ENCODE peak calls at places on chromosomes 6 and 20, in seven cellular contexts. M, B, R, N, T, J and D are unnamed samples.

GRCh38 chr6:144296973-144297372 is 11.8 kb downstream of the UTRN start:
- DNase-seq in M (no peak), B (no peak), R (no peak), N (no peak), T (no peak), J (no peak), D (no peak)

GRCh38 chr20:38238834-38239233 is 21.7 kb downstream of the KIAA1755 start:
- DNase-seq in M (no peak), B (no peak), R (no peak), N (no peak), T (no peak), J (no peak), D (no peak)

GRCh38 chr6:41986339-41986738 is 44.7 kb upstream of the CCND3 start:
- DNase-seq in M (no peak), B (no peak), R (no peak), N (no peak), T (no peak), J (no peak), D (no peak)

GRCh38 chr6:151059612-151060095 is 180.1 kb upstream of the AKAP12 start:
- DNase-seq in M (no peak), B (no peak), R (no peak), N (no peak), T (no peak), J (no peak), D (no peak)

GRCh38 chr6:28589234-28589951 is 63.7 kb downstream of the GPX5 start:
- DNase-seq in M (peak; percentile 97), B (no peak), R (peak; percentile 7), N (no peak), T (peak; percentile 81), J (no peak), D (no peak)

GRCh38 chr20:6420336-6420735 is 297.5 kb upstream of the FERMT1 start:
- DNase-seq in M (no peak), B (no peak), R (no peak), N (no peak), T (no peak), J (no peak), D (no peak)

GRCh38 chr6:99016355-99016754 is 68.6 kb upstream of the FBXL4 start:
- DNase-seq in M (no peak), B (no peak), R (no peak), N (no peak), T (peak; percentile 34), J (no peak), D (no peak)

GRCh38 chr20:39039261-39039660 is 77.1 kb downstream of the DHX35 start:
- DNase-seq in M (no peak), B (no peak), R (no peak), N (no peak), T (no peak), J (no peak), D (no peak)

GRCh38 chr6:140281236-140281635 is 906.8 kb upstream of the CITED2 start:
- DNase-seq in M (peak; percentile 7), B (no peak), R (no peak), N (no peak), T (no peak), J (no peak), D (no peak)

GRCh38 chr20:63955281-63955845 is 853 bp downstream of the UCKL1 start:
- DNase-seq in M (peak; percentile 49), B (no peak), R (peak; percentile 29), N (peak; percentile 67), T (no peak), J (no peak), D (no peak)

GRCh38 chr6:67393356-67393755 is 1241.7 kb upstream of the ADGRB3 start:
- DNase-seq in M (no peak), B (no peak), R (no peak), N (no peak), T (no peak), J (no peak), D (no peak)

GRCh38 chr20:57237006-57237953 is 29.2 kb downstream of the BMP7 start:
- DNase-seq in M (no peak), B (no peak), R (no peak), N (no peak), T (no peak), J (no peak), D (no peak)

GRCh38 chr6:76701610-76702009 is 629.1 kb upstream of the IMPG1 start:
- DNase-seq in M (no peak), B (no peak), R (no peak), N (no peak), T (no peak), J (no peak), D (no peak)

GRCh38 chr6:37365791-37366190 is 12.0 kb downstream of the RNF8 start:
- DNase-seq in M (no peak), B (no peak), R (no peak), N (no peak), T (no peak), J (no peak), D (no peak)

GRCh38 chr6:51618563-51618962 is 468.9 kb downstream of the PKHD1 start:
- DNase-seq in M (peak; percentile 17), B (no peak), R (no peak), N (no peak), T (no peak), J (no peak), D (no peak)

GRCh38 chr20:2713285-2713684 is 20.7 kb downstream of the EBF4 start:
- DNase-seq in M (no peak), B (no peak), R (no peak), N (no peak), T (no peak), J (no peak), D (no peak)

GRCh38 chr6:41273699-41274098 is 12.8 kb downstream of the TREM1 start:
- DNase-seq in M (no peak), B (no peak), R (no peak), N (no peak), T (no peak), J (no peak), D (no peak)

GRCh38 chr6:41655706-41656668 is 17.7 kb downstream of the MDFI start:
- DNase-seq in M (no peak), B (no peak), R (no peak), N (peak; percentile 38), T (no peak), J (no peak), D (no peak)